ENCODE peak calls at places on chromosomes 11 and 22, in four cellular contexts. A is endothelial cell of umbilical vein, M is GM12891, O is ovary. Z is an unnamed sample.

GRCh38 chr11:19168090-19168489 is 33.7 kb downstream of the CSRP3 start:
- DNase-seq in A (no peak), M (no peak), O (no peak), Z (no peak)

GRCh38 chr22:28009272-28009827 is 90.3 kb upstream of the PITPNB start:
- DNase-seq in A (peak), M (peak), O (peak), Z (peak)

GRCh38 chr11:67641302-67642147 is 2.0 kb upstream of the TBX10 start:
- DNase-seq in A (no peak), M (no peak), O (no peak), Z (no peak)

GRCh38 chr11:122040476-122040875 is 75.5 kb downstream of the BLID start:
- DNase-seq in A (no peak), M (no peak), O (no peak), Z (no peak)

GRCh38 chr11:125376856-125377255 is 119.2 kb downstream of the FEZ1 start:
- DNase-seq in A (no peak), M (no peak), O (no peak), Z (no peak)

GRCh38 chr11:75350743-75351540 is 519 bp downstream of the ARRB1 start:
- DNase-seq in A (peak), M (no peak), O (peak), Z (no peak)

GRCh38 chr11:69472766-69473519 is 8.5 kb upstream of the LINC01488 start:
- DNase-seq in A (no peak), M (no peak), O (no peak), Z (no peak)

GRCh38 chr22:17108256-17109112 is 12.7 kb downstream of the TMEM121B start:
- DNase-seq in A (no peak), M (no peak), O (no peak), Z (no peak)

GRCh38 chr11:33701831-33702230 is 1.2 kb upstream of the C11orf91 start:
- DNase-seq in A (peak), M (no peak), O (no peak), Z (no peak)

DNA sequence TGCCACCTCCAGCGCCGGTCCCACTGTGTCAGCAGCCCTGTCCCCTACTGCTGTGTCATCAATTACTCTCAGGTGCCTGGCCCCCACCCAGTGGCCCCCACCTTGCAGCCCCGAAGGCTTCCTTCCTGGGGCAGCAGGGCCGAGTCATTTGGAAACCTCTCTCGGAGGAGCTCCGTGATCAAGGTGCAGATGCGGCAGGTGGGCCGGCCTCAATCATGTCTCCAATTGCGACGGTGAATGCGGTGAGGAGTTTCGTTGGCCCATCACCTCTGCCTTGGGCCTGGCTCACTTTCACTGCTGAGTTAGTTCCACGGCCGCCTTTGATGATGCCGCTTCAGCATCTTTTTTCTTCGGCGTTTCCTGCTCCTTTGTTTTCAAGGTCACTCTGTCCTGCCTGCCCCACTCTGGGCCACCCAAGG is 11.3 kb upstream of the CXCR5 start:
- DNase-seq in A (no peak), M (no peak), O (peak), Z (no peak)
- TF ChIP-seq POLR2A in A (no peak), M (no peak), O (no peak), Z (no peak)

GRCh38 chr11:128914216-128915147 is 23.3 kb downstream of the KCNJ5 start:
- DNase-seq in A (no peak), M (no peak), O (no peak), Z (no peak)

GRCh38 chr11:128915148-128915519 is 24.0 kb downstream of the KCNJ5 start:
- DNase-seq in A (no peak), M (no peak), O (no peak), Z (no peak)

GRCh38 chr11:128917144-128917684 is 25.5 kb downstream of the TP53AIP1 start:
- DNase-seq in A (no peak), M (no peak), O (no peak), Z (no peak)

GRCh38 chr11:128916037-128916572 is 24.9 kb downstream of the KCNJ5 start:
- DNase-seq in A (no peak), M (no peak), O (no peak), Z (no peak)

GRCh38 chr11:128916646-128917045 is 25.5 kb downstream of the KCNJ5 start:
- DNase-seq in A (no peak), M (no peak), O (no peak), Z (no peak)
- TF ChIP-seq POLR2A in A (no peak), M (no peak), O (no peak), Z (no peak)

GRCh38 chr22:31346733-31347250 is 646 bp upstream of the PATZ1 start:
- DNase-seq in A (peak), M (peak), O (peak), Z (no peak)

GRCh38 chr22:31345331-31346254 is 553 bp downstream of the PATZ1 start:
- DNase-seq in A (peak), M (peak), O (peak), Z (peak)

GRCh38 chr22:31348766-31349165 is 2.6 kb upstream of the PATZ1 start:
- DNase-seq in A (no peak), M (no peak), O (no peak), Z (no peak)

GRCh38 chr22:31346255-31346732 is at the start of gene PATZ1:
- DNase-seq in A (peak), M (peak), O (peak), Z (peak)

DNA sequence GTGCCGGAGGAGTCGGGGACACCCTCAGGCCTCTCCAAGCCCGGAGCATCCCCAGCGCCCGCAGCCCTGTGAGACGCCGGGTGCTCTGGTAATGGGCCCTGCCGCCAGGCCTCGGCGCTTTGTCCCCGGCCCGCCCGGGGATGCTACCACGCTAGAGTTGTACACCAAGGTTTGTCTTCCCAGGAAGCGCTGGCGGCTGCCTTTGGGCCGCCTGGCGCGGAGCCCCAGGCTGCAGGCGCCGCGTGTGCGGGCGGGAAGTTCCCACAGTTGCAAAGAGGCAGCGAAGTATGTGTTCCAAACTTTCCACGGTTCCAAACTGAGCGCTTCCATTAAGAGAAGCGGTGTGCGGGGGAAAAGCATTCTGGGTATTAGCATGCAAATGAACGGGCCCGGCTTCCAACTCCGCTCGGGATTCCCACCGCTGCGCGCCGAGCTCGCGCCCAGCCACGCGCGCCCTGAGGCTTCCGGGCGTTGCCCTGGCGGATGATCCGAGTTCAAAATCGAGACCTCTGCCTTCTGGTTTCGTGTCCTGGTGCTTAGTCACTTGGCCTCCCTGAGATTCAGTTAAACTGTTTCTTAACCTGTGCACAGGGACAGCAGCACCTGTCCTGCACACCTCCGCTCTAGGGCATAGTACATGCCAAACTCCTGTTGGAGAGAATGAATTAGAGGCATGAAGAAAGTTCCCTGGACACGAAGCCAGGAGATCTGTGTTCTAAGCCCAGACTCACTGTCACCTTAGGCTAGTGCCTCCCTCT is 1.3 kb upstream of the PATZ1 start:
- DNase-seq in A (peak), M (peak), O (peak), Z (no peak)
- TF ChIP-seq POLR2A in A (peak), M (peak), O (no peak), Z (no peak)

GRCh38 chr11:78192223-78192719 is 3.6 kb downstream of the USP35 start:
- DNase-seq in A (no peak), M (no peak), O (no peak), Z (no peak)
- TF ChIP-seq POLR2A in A (no peak), M (no peak), O (no peak), Z (no peak)

GRCh38 chr11:2375341-2375853 is 1.7 kb upstream of the CD81 start:
- DNase-seq in A (no peak), M (no peak), O (no peak), Z (no peak)

GRCh38 chr11:2376751-2377451 is at the start of gene CD81:
- DNase-seq in A (no peak), M (peak), O (peak), Z (peak)

GRCh38 chr11:2374456-2375201 is 2.5 kb upstream of the CD81 start:
- DNase-seq in A (no peak), M (no peak), O (no peak), Z (no peak)

GRCh38 chr11:2377511-2378443 is 667 bp downstream of the CD81 start:
- DNase-seq in A (peak), M (peak), O (peak), Z (peak)

GRCh38 chr11:2375964-2376551 is 1.1 kb upstream of the CD81 start:
- DNase-seq in A (no peak), M (no peak), O (no peak), Z (no peak)
- TF ChIP-seq POLR2A in A (no peak), M (no peak), O (no peak), Z (no peak)

DNA sequence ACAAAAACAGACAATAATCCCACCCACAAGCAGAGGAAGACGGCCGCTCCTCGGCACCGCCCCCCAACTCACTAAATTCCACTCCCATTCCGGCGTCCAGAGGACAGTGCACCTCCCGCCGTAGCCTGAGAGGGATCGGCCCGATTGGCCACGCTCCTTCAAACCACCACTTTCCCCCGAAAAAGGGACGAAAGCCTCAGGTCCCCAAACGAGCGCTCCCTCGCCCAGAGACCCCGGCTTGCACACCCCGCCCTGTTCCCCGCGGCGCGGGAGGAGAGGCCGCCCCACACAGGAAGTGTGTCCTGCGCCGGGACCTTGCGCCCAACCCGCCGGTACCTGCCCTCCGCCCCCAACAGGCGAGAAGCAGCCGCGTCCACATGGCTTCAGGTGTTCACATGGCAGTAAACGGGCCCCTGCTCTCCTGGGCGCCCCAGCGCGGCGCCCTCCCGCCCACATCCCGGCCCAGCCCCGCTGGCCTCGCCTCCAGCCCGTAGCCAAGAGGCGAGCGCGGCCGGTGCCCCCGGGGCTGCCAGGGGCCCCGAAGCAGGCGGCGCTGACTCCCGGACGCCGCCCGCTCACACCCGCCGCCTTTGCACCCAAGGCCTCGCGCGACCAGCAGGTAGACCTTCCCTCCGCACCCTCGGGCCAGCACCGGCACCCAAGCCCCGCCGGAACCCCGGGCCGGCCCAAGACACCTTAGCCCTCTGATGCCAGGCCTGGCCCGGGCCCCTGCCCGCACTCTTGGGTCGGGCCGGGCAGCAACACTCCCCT is 861 bp downstream of the TCF20 start:
- DNase-seq in A (peak), M (peak), O (peak), Z (peak)
- TF ChIP-seq POLR2A in A (no peak), M (no peak), O (no peak), Z (no peak)

DNA sequence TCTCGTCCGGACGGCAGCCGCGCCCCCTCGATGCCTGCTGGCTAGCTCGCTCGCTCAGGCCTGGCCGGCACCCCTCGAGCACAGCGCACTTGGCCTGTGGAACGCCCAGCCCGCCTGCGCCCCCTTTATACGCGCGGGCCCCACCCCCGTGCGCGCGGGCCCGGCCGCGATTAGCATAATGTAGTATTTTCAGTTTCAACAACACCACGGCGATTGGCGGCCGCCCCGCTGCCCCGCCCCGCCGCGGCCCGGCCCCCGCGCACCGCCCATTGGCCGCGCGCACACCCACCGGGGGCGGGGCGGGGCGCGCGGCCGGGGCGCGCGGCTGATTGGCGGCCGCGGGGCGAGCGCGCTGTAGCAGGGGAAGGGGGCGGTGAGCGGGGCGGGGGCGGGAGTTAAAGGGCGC is at the start of gene CDKN1C:
- DNase-seq in A (peak), M (peak), O (peak), Z (no peak)
- TF ChIP-seq POLR2A in A (no peak), M (no peak), O (peak), Z (peak)

GRCh38 chr11:64317961-64318693 is at the start of gene PRDX5:
- DNase-seq in A (peak), M (peak), O (peak), Z (peak)
- TF ChIP-seq POLR2A in A (peak), M (peak), O (peak), Z (peak)

DNA sequence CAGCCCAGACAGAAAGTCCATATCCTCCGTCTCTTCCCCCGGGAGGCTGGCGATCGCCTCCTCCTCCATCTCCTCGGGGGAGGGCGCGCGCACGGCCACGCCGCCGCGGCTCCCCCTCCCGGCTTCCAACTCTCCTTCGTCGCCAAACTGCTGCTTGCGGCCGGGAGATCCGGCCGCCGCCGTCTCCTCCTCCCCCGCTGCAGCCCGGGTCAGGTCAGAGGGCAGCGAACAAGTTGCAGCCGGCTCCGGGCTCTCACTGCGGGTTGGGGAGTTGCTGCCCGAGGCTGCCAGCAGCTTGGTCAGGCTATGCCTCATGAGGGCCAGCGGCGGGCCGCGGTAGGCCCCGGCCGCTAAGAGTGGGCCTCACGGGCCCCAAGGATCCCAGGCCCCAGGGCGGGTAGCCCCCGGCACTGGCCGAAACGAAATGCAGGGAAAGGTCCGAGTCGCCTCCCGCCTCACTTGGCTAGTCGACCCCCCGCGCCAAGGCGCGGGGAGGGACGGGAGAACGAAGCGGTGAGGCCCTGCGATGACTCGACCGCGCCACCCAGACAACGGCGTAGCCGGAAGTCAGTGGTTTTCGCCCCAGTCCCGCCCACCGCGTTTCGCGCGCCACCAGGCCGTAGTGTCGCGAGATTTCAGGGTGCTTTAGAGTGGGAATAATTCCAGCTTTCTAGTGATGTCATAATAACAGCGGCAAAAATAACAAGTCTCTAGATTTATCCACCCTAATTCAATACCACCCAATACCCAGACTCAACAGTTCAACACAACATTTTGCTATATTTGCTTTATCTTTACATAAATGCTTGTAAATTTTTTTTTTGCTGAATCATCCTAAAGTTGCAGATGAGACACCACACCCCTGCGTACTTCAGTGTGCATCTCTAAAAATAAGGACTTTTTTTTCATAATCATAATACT is at the start of gene CREBZF:
- DNase-seq in A (peak), M (peak), O (peak), Z (peak)
- TF ChIP-seq POLR2A in A (peak), M (peak), O (peak), Z (peak)

GRCh38 chr11:61345954-61346814 is 13.2 kb downstream of the TKFC start:
- DNase-seq in A (no peak), M (no peak), O (peak), Z (no peak)
- TF ChIP-seq POLR2A in A (no peak), M (no peak), O (no peak), Z (no peak)